ENCODE peak calls at places on chromosomes 13 and 19, in five cellular contexts. F, R, C, L and N are unnamed samples.
A peak's percentile ranks its signal among the peaks of the same experiment; 100 is the strongest.

GRCh38 chr13:51793570-51794273 is 10.2 kb downstream of the DHRS12 start:
- DNase-seq in F (no peak), L (peak; percentile 81), R (peak; percentile 54), C (peak; percentile 45), N (no peak)

GRCh38 chr19:55581145-55581827 is 638 bp upstream of the ZNF579 start:
- DNase-seq in L (no peak), R (no peak), C (no peak), F (no peak), N (no peak)

GRCh38 chr13:105848494-105848893 is 687.0 kb downstream of the EFNB2 start:
- DNase-seq in L (no peak), C (no peak), F (no peak), R (no peak), N (no peak)

GRCh38 chr13:58587183-58587582 is 955.6 kb downstream of the PCDH17 start:
- DNase-seq in C (no peak), F (no peak), R (no peak), L (no peak), N (no peak)

GRCh38 chr19:6278740-6279619 is 795 bp downstream of the MLLT1 start:
- DNase-seq in F (peak; percentile 67), L (no peak), C (no peak), R (no peak), N (no peak)

GRCh38 chr19:19160489-19161035 is 9.5 kb downstream of the MEF2B start:
- DNase-seq in L (no peak), R (no peak), C (no peak), F (no peak), N (no peak)

GRCh38 chr19:980133-980998 is 3.8 kb upstream of the WDR18 start:
- DNase-seq in R (no peak), F (no peak), C (no peak), L (no peak), N (no peak)

GRCh38 chr19:14514215-14514871 is 3.9 kb downstream of the DNAJB1 start:
- DNase-seq in F (no peak), L (no peak), R (no peak), C (no peak), N (no peak)

GRCh38 chr13:21022056-21022693 is 39.2 kb downstream of the LATS2 start:
- DNase-seq in C (no peak), F (no peak), R (no peak), L (no peak), N (no peak)

GRCh38 chr13:31725841-31726240 is 13.5 kb upstream of the RXFP2 start:
- DNase-seq in C (no peak), L (no peak), R (no peak), F (no peak), N (no peak)

GRCh38 chr19:49594157-49595005 is 3.4 kb downstream of the PRR12 start:
- DNase-seq in C (no peak), R (no peak), L (no peak), F (peak; percentile 44), N (no peak)

GRCh38 chr13:48562296-48563066 is 29.6 kb upstream of the RCBTB2 start:
- DNase-seq in C (peak; percentile 60), F (no peak), L (no peak), R (no peak), N (peak; percentile 34)